ENCODE peak calls at places on chromosomes 13 and 19, in four cellular contexts. E, M, C and O are unnamed samples. For H3K4me1, the result is how much of the 10 kb centered on the place peaks cover.

GRCh38 chr19:34366670-34367423 is 1.9 kb downstream of the GPI start:
- DNase-seq in E (no peak), M (no peak), C (peak), O (peak)

GRCh38 chr19:45202637-45203036 is 24.1 kb downstream of the BLOC1S3 start:
- DNase-seq in E (no peak), M (no peak), C (no peak), O (no peak)

GRCh38 chr19:11560404-11560988 is 1.5 kb upstream of the ELOF1 start:
- DNase-seq in E (peak), M (no peak), C (peak), O (peak)

GRCh38 chr19:2362039-2362969 is 2.2 kb downstream of the TMPRSS9 start:
- DNase-seq in E (no peak), M (no peak), C (no peak), O (no peak)

GRCh38 chr13:71316964-71317363 is 550.0 kb downstream of the DACH1 start:
- DNase-seq in E (no peak), M (no peak), C (no peak), O (no peak)

GRCh38 chr13:19632915-19633339 is 532 bp upstream of the MPHOSPH8 start:
- DNase-seq in E (no peak), M (no peak), C (no peak), O (no peak)

GRCh38 chr13:36858285-36858684 is 39.3 kb downstream of the RFXAP start:
- DNase-seq in E (peak), M (no peak), C (peak), O (peak)

GRCh38 chr13:25654332-25654731 is 282.6 kb downstream of the ATP8A2 start:
- DNase-seq in E (no peak), M (no peak), C (no peak), O (no peak)

GRCh38 chr19:29119582-29119981 is 93.4 kb downstream of the UQCRFS1 start:
- DNase-seq in E (peak), M (no peak), C (no peak), O (no peak)

GRCh38 chr19:39007096-39007495 is 25.3 kb downstream of the FBXO27 start:
- DNase-seq in E (no peak), M (no peak), C (no peak), O (no peak)

DNA sequence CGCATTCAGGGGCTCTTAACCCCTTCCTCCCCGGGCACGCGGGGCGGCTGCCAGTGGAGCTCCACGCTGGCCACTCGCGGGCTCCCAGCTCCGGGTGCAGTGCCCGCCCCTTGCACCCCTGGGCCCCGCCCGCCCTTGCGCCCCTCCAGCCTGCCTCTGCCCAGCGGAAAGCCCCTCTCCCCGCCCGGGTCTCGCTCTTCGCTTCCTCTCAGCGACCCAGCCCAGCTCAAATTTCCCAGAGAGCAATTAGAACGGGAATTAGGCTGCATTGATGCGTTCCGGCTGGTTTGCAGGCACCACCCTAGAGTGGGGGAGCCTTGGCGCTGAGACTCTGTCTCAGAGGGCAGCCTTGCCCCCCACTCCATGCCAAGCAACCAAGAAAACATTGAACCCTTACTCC is 1.8 kb upstream of the GSX1 start:
- DNase-seq in E (peak), M (no peak), C (no peak), O (no peak)
- H3K4me3 ChIP-seq in E (no peak), M (no peak), C (peak), O (no peak)

GRCh38 chr19:5026706-5027273 is 57.9 kb downstream of the KDM4B start:
- DNase-seq in E (no peak), M (no peak), C (no peak), O (peak)
- H3K4me1 ChIP-seq in E (under half), M (under half), C (half or more), O (under half)

GRCh38 chr13:38879278-38879677 is 111.4 kb downstream of the STOML3 start:
- DNase-seq in E (no peak), M (no peak), C (no peak), O (no peak)

GRCh38 chr13:38888309-38888708 is 102.3 kb downstream of the STOML3 start:
- DNase-seq in E (no peak), M (peak), C (peak), O (no peak)

GRCh38 chr13:38880397-38880796 is 110.2 kb downstream of the STOML3 start:
- DNase-seq in E (no peak), M (no peak), C (no peak), O (no peak)

DNA sequence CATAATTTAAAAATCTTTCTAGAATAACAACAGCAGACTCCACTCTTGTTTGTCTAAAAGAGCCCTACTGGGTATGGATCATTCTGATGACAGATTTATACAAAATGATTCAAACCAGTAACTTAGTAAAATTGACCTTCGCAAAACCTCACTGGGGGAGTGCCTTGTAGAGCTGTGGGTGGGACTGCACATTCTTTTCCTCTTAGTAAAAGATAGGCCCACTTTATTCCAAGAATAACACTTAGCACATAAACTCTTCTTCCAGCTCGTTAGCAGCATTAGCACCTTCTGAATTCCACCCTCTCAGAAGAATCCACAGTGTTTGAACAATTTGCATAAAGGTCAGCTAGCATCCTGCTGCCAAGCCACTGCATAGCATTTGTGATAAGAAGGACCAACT is 106.8 kb downstream of the STOML3 start:
- DNase-seq in E (peak), M (no peak), C (no peak), O (no peak)
- H3K9ac ChIP-seq in E (no peak), M (no peak), C (no peak), O (no peak)

GRCh38 chr13:83184819-83185218 is 697.5 kb downstream of the SLITRK1 start:
- DNase-seq in E (no peak), M (no peak), C (peak), O (peak)
- H3K4me3 ChIP-seq in E (no peak), M (no peak), C (no peak), O (no peak)

GRCh38 chr19:46608178-46608577 is 7.0 kb downstream of the CALM3 start:
- DNase-seq in E (no peak), M (no peak), C (no peak), O (no peak)
- H3K4me1 ChIP-seq in E (under half), M (under half), C (under half), O (under half)

GRCh38 chr13:105569816-105570215 is 965.6 kb downstream of the EFNB2 start:
- DNase-seq in E (no peak), M (no peak), C (no peak), O (no peak)
- H3K9ac ChIP-seq in E (no peak), M (no peak), C (no peak), O (no peak)

GRCh38 chr13:76929975-76930374 is 18.3 kb upstream of the ACOD1 start:
- DNase-seq in E (no peak), M (no peak), C (no peak), O (no peak)
- H3K4me3 ChIP-seq in E (no peak), M (no peak), C (no peak), O (no peak)

DNA sequence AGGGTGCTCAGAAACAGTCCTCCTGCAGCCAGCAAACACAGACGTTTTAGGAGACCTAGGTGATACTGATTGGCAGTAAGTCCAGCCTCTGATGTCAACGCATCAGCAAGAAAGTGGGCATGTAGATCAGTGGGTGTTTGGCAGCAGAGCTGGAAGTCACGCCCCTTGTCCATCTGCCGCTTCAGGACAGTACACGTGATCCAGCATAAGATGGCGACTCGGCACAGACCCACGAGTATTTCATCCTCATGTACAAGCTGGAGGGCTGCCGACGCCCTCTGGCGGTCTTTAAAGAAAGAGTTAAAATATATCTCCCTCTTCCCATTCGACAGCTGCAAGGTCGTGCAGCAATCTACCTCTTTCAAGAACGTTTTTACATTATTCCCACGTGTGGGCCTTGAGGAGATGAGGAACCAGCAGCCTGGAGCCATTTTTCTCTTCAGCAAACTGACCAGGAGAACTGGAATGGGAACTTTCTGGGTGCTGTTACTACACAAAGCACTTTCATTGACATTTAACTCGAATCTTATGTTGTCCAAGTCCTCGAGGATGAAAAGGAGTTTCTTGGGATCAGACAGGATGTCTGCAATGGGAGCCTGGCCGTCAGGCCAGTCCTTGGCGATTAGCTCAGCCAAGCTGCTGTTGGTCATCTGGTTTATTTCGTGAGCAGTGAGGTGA is 22.3 kb downstream of the NLRP11 start:
- DNase-seq in E (peak), M (peak), C (no peak), O (peak)
- H3K4me1 ChIP-seq in E (under half), M (under half), C (under half), O (under half)